ENCODE peak calls at places on chromosomes 13 and 19, in ten cellular contexts. One of them, this sample, is unnamed.

GRCh38 chr13:42532561-42533335 is 41.2 kb upstream of the TNFSF11 start:
- DNase-seq in H9: no peak
- DNase-seq in OCI-LY7: peak; percentile 18
- DNase-seq in ovary: no peak
- DNase-seq in AG10803: no peak
- DNase-seq in cardiac fibroblast: peak; percentile 22
- DNase-seq in WTC11: no peak
- DNase-seq in breast epithelium: no peak
- DNase-seq in tibial artery: no peak
- DNase-seq in ascending aorta: no peak
- DNase-seq in this sample: no peak

GRCh38 chr19:6577410-6578125 is 13.4 kb downstream of the CD70 start:
- DNase-seq in WTC11: no peak
- DNase-seq in H9: peak; percentile 48
- DNase-seq in OCI-LY7: peak; percentile 96
- DNase-seq in breast epithelium: no peak
- DNase-seq in ascending aorta: no peak
- DNase-seq in ovary: no peak
- DNase-seq in tibial artery: no peak
- DNase-seq in AG10803: peak; percentile 7
- DNase-seq in cardiac fibroblast: no peak
- DNase-seq in this sample: peak; percentile 57

GRCh38 chr13:41696163-41697003 is 239.0 kb downstream of the RGCC start:
- DNase-seq in WTC11: no peak
- DNase-seq in ovary: no peak
- DNase-seq in ascending aorta: no peak
- DNase-seq in AG10803: peak; percentile 77
- DNase-seq in breast epithelium: no peak
- DNase-seq in tibial artery: no peak
- DNase-seq in OCI-LY7: peak; percentile 14
- DNase-seq in H9: no peak
- DNase-seq in cardiac fibroblast: peak; percentile 59
- DNase-seq in this sample: no peak

GRCh38 chr13:33725340-33725739 is 92.6 kb upstream of the RFC3 start:
- DNase-seq in OCI-LY7: no peak
- DNase-seq in AG10803: no peak
- DNase-seq in breast epithelium: no peak
- DNase-seq in H9: no peak
- DNase-seq in WTC11: no peak
- DNase-seq in cardiac fibroblast: no peak
- DNase-seq in ascending aorta: no peak
- DNase-seq in tibial artery: no peak
- DNase-seq in ovary: no peak
- DNase-seq in this sample: no peak

GRCh38 chr13:27619711-27620376 is 485 bp downstream of the LNX2 start:
- DNase-seq in ascending aorta: peak; percentile 71
- DNase-seq in cardiac fibroblast: peak; percentile 46
- DNase-seq in OCI-LY7: peak; percentile 68
- DNase-seq in breast epithelium: peak; percentile 22
- DNase-seq in AG10803: peak; percentile 25
- DNase-seq in H9: no peak
- DNase-seq in WTC11: no peak
- DNase-seq in tibial artery: peak; percentile 41
- DNase-seq in ovary: peak; percentile 47
- DNase-seq in this sample: no peak

GRCh38 chr19:29505034-29505824 is 20.6 kb upstream of the VSTM2B start:
- DNase-seq in tibial artery: no peak
- DNase-seq in H9: no peak
- DNase-seq in WTC11: no peak
- DNase-seq in ovary: no peak
- DNase-seq in breast epithelium: no peak
- DNase-seq in OCI-LY7: no peak
- DNase-seq in cardiac fibroblast: no peak
- DNase-seq in AG10803: no peak
- DNase-seq in ascending aorta: no peak
- DNase-seq in this sample: no peak

GRCh38 chr13:20197361-20197834 is 4.7 kb upstream of the GJB2 start:
- DNase-seq in tibial artery: no peak
- DNase-seq in AG10803: peak; percentile 42
- DNase-seq in ovary: no peak
- DNase-seq in cardiac fibroblast: peak; percentile 63
- DNase-seq in OCI-LY7: peak; percentile 49
- DNase-seq in ascending aorta: no peak
- DNase-seq in WTC11: no peak
- DNase-seq in breast epithelium: no peak
- DNase-seq in H9: no peak
- DNase-seq in this sample: peak; percentile 6

GRCh38 chr19:4506449-4507149 is 11.7 kb downstream of the PLIN4 start:
- DNase-seq in ascending aorta: no peak
- DNase-seq in cardiac fibroblast: peak; percentile 24
- DNase-seq in ovary: no peak
- DNase-seq in OCI-LY7: no peak
- DNase-seq in breast epithelium: no peak
- DNase-seq in tibial artery: no peak
- DNase-seq in AG10803: peak; percentile 37
- DNase-seq in H9: no peak
- DNase-seq in WTC11: no peak
- DNase-seq in this sample: peak; percentile 45

GRCh38 chr19:57642396-57643046 is 9.6 kb downstream of the ZNF211 start:
- DNase-seq in tibial artery: no peak
- DNase-seq in breast epithelium: no peak
- DNase-seq in ovary: no peak
- DNase-seq in OCI-LY7: no peak
- DNase-seq in H9: no peak
- DNase-seq in WTC11: no peak
- DNase-seq in ascending aorta: no peak
- DNase-seq in AG10803: no peak
- DNase-seq in cardiac fibroblast: no peak
- DNase-seq in this sample: no peak

GRCh38 chr13:100733261-100733660 is 58.7 kb upstream of the TMTC4 start:
- DNase-seq in breast epithelium: no peak
- DNase-seq in cardiac fibroblast: no peak
- DNase-seq in ovary: no peak
- DNase-seq in WTC11: no peak
- DNase-seq in ascending aorta: no peak
- DNase-seq in OCI-LY7: no peak
- DNase-seq in tibial artery: no peak
- DNase-seq in AG10803: no peak
- DNase-seq in H9: no peak
- DNase-seq in this sample: no peak

GRCh38 chr19:57664269-57665127 is 4.2 kb upstream of the ZSCAN4 start:
- DNase-seq in ovary: peak; percentile 39
- DNase-seq in tibial artery: no peak
- DNase-seq in OCI-LY7: no peak
- DNase-seq in H9: peak; percentile 67
- DNase-seq in AG10803: peak; percentile 50
- DNase-seq in WTC11: peak; percentile 67
- DNase-seq in breast epithelium: no peak
- DNase-seq in ascending aorta: peak; percentile 61
- DNase-seq in cardiac fibroblast: peak; percentile 76
- DNase-seq in this sample: peak; percentile 4

GRCh38 chr13:35388979-35389378 is 87.5 kb downstream of the MAB21L1 start:
- DNase-seq in ascending aorta: no peak
- DNase-seq in WTC11: no peak
- DNase-seq in H9: no peak
- DNase-seq in cardiac fibroblast: peak; percentile 51
- DNase-seq in breast epithelium: no peak
- DNase-seq in AG10803: peak; percentile 61
- DNase-seq in tibial artery: no peak
- DNase-seq in ovary: no peak
- DNase-seq in OCI-LY7: no peak
- DNase-seq in this sample: peak; percentile 24

GRCh38 chr19:36915992-36916830 is at the start of the genes ZNF568 and ZNF829:
- DNase-seq in OCI-LY7: no peak
- DNase-seq in ascending aorta: peak; percentile 93
- DNase-seq in breast epithelium: peak; percentile 86
- DNase-seq in AG10803: peak; percentile 90
- DNase-seq in tibial artery: peak; percentile 92
- DNase-seq in cardiac fibroblast: peak; percentile 90
- DNase-seq in WTC11: peak; percentile 90
- DNase-seq in ovary: peak; percentile 83
- DNase-seq in H9: peak; percentile 93
- DNase-seq in this sample: peak; percentile 48

GRCh38 chr19:3336680-3337523 is 29.5 kb upstream of the NFIC start:
- DNase-seq in cardiac fibroblast: peak; percentile 97
- DNase-seq in tibial artery: peak; percentile 90
- DNase-seq in OCI-LY7: no peak
- DNase-seq in WTC11: no peak
- DNase-seq in ascending aorta: peak; percentile 97
- DNase-seq in breast epithelium: peak; percentile 97
- DNase-seq in ovary: peak; percentile 94
- DNase-seq in AG10803: peak; percentile 60
- DNase-seq in H9: no peak
- DNase-seq in this sample: no peak

GRCh38 chr13:113954046-113954841 is 19.6 kb downstream of the C13orf46 start:
- DNase-seq in WTC11: no peak
- DNase-seq in tibial artery: no peak
- DNase-seq in ascending aorta: no peak
- DNase-seq in breast epithelium: no peak
- DNase-seq in OCI-LY7: no peak
- DNase-seq in cardiac fibroblast: no peak
- DNase-seq in AG10803: no peak
- DNase-seq in H9: no peak
- DNase-seq in ovary: no peak
- DNase-seq in this sample: no peak
- TF ChIP-seq CTCF in WTC11: no peak
- TF ChIP-seq CTCF in tibial artery: no peak
- TF ChIP-seq CTCF in ascending aorta: no peak
- TF ChIP-seq CTCF in breast epithelium: no peak
- TF ChIP-seq CTCF in OCI-LY7: no peak
- TF ChIP-seq CTCF in cardiac fibroblast: no peak
- TF ChIP-seq CTCF in AG10803: no peak
- TF ChIP-seq CTCF in H9: no peak
- TF ChIP-seq CTCF in ovary: no peak
- TF ChIP-seq CTCF in this sample: no peak

DNA sequence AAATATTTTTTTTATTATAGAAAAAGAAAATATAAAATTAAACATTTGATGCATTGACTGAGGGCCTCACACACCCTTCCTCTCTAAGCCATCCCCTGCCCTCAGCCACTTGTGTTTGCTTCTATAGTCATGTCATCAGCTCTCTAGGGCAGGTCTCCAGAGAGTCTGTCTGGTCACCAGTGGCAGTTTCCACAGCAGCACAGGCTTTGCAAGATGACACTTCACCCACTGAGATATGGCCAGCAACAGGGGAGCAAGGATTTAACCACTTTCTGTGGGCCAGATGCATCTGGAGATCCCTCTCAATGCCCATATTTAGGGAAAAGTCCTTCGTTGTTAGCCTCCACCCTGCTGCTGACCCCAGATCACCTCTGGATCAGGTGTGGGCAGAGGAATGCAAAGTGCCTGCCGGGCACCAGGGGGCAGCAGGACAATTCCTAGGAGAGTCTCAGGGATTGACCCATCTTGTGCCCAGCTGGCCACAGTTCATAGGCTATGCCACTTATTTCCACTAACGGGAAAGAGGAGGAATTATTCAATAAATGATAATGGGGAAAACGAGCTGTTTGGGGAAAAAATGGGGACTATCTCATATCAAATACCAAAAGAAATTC is 4.8 kb downstream of the ABCC4 start:
- DNase-seq in ovary: no peak
- DNase-seq in breast epithelium: no peak
- DNase-seq in AG10803: peak; percentile 13
- DNase-seq in OCI-LY7: peak; percentile 11
- DNase-seq in tibial artery: no peak
- DNase-seq in H9: peak; percentile 74
- DNase-seq in WTC11: peak; percentile 77
- DNase-seq in ascending aorta: no peak
- DNase-seq in cardiac fibroblast: peak; percentile 34
- DNase-seq in this sample: no peak
- TF ChIP-seq CTCF in ovary: peak; percentile 17
- TF ChIP-seq CTCF in breast epithelium: no peak
- TF ChIP-seq CTCF in AG10803: peak; percentile 53
- TF ChIP-seq CTCF in OCI-LY7: peak; percentile 68
- TF ChIP-seq CTCF in tibial artery: peak; percentile 27
- TF ChIP-seq CTCF in H9: peak; percentile 86
- TF ChIP-seq CTCF in WTC11: peak; percentile 68
- TF ChIP-seq CTCF in ascending aorta: peak; percentile 48
- TF ChIP-seq CTCF in cardiac fibroblast: peak; percentile 78
- TF ChIP-seq CTCF in this sample: peak; percentile 76

GRCh38 chr13:26601669-26602068 is 44.2 kb downstream of the WASF3 start:
- DNase-seq in OCI-LY7: peak; percentile 41
- DNase-seq in ascending aorta: no peak
- DNase-seq in H9: no peak
- DNase-seq in WTC11: no peak
- DNase-seq in breast epithelium: no peak
- DNase-seq in AG10803: peak; percentile 73
- DNase-seq in ovary: no peak
- DNase-seq in cardiac fibroblast: peak; percentile 38
- DNase-seq in tibial artery: no peak
- DNase-seq in this sample: peak; percentile 52
- TF ChIP-seq CTCF in OCI-LY7: peak; percentile 52
- TF ChIP-seq CTCF in ascending aorta: no peak
- TF ChIP-seq CTCF in H9: peak; percentile 17
- TF ChIP-seq CTCF in WTC11: no peak
- TF ChIP-seq CTCF in breast epithelium: no peak
- TF ChIP-seq CTCF in AG10803: peak; percentile 31
- TF ChIP-seq CTCF in ovary: no peak
- TF ChIP-seq CTCF in cardiac fibroblast: no peak
- TF ChIP-seq CTCF in tibial artery: no peak
- TF ChIP-seq CTCF in this sample: no peak

GRCh38 chr13:30256713-30257432 is 50.5 kb downstream of the KATNAL1 start:
- DNase-seq in ovary: no peak
- DNase-seq in cardiac fibroblast: peak; percentile 29
- DNase-seq in AG10803: peak; percentile 43
- DNase-seq in H9: no peak
- DNase-seq in ascending aorta: no peak
- DNase-seq in breast epithelium: no peak
- DNase-seq in WTC11: no peak
- DNase-seq in OCI-LY7: peak; percentile 37
- DNase-seq in tibial artery: no peak
- DNase-seq in this sample: no peak
- TF ChIP-seq CTCF in ovary: no peak
- TF ChIP-seq CTCF in cardiac fibroblast: no peak
- TF ChIP-seq CTCF in AG10803: peak; percentile 43
- TF ChIP-seq CTCF in H9: no peak
- TF ChIP-seq CTCF in ascending aorta: no peak
- TF ChIP-seq CTCF in breast epithelium: no peak
- TF ChIP-seq CTCF in WTC11: no peak
- TF ChIP-seq CTCF in OCI-LY7: peak; percentile 72
- TF ChIP-seq CTCF in tibial artery: no peak
- TF ChIP-seq CTCF in this sample: no peak

This sample was measured in HFF-Myc.